ENCODE peak calls at places on chromosomes 7 and 10, in four cellular contexts. I, T, B and S are unnamed samples.
A peak's percentile ranks its signal among the peaks of the same experiment; 100 is the strongest.

GRCh38 chr10:112915590-112916572 is 34.2 kb upstream of the TCF7L2 start:
- DNase-seq in I (no peak), T (no peak), B (peak; percentile 69), S (no peak)

GRCh38 chr10:86480571-86480970 is 41.0 kb downstream of the WAPL start:
- DNase-seq in I (no peak), T (no peak), B (no peak), S (no peak)

GRCh38 chr10:97584798-97585438 is 729 bp downstream of the HOGA1 start:
- DNase-seq in I (peak; percentile 33), T (no peak), B (no peak), S (no peak)

GRCh38 chr10:46525177-46525823 is 31.2 kb downstream of the GPRIN2 start:
- DNase-seq in I (no peak), T (peak; percentile 4), B (peak; percentile 9), S (no peak)

GRCh38 chr7:80135306-80136104 is 874 bp downstream of the GNAI1 start:
- DNase-seq in I (no peak), T (no peak), B (no peak), S (peak; percentile 20)

GRCh38 chr10:110641256-110641655 is 2.9 kb upstream of the RBM20 start:
- DNase-seq in I (no peak), T (no peak), B (no peak), S (peak; percentile 86)

GRCh38 chr7:141744131-141744530 is 6.0 kb downstream of the SSBP1 start:
- DNase-seq in I (no peak), T (no peak), B (no peak), S (no peak)

GRCh38 chr7:27409311-27409710 is 166.7 kb downstream of the EVX1 start:
- DNase-seq in I (no peak), T (no peak), B (no peak), S (no peak)

GRCh38 chr10:12728569-12728968 is 272.9 kb downstream of the CCDC3 start:
- DNase-seq in I (no peak), T (no peak), B (no peak), S (no peak)

GRCh38 chr10:59346321-59346720 is 16.0 kb downstream of the FAM13C start:
- DNase-seq in I (no peak), T (no peak), B (no peak), S (no peak)

GRCh38 chr10:82150123-82150900 is 275.3 kb downstream of the NRG3 start:
- DNase-seq in I (no peak), T (no peak), B (peak; percentile 16), S (peak; percentile 89)

GRCh38 chr10:129626801-129627434 is 159.9 kb downstream of the MGMT start:
- DNase-seq in I (no peak), T (no peak), B (no peak), S (no peak)

GRCh38 chr10:29026065-29026797 is 262.6 kb upstream of the LYZL1 start:
- DNase-seq in I (no peak), T (no peak), B (no peak), S (no peak)
- TF ChIP-seq CTCF in I (no peak), T (no peak), B (no peak), S (no peak)

GRCh38 chr7:122310119-122311021 is 5.8 kb upstream of the FEZF1 start:
- DNase-seq in I (no peak), T (no peak), B (no peak), S (no peak)
- TF ChIP-seq CTCF in I (no peak), T (no peak), B (no peak), S (no peak)

GRCh38 chr7:98755138-98755898 is 114.5 kb downstream of the TMEM130 start:
- DNase-seq in I (no peak), T (no peak), B (no peak), S (peak; percentile 25)
- TF ChIP-seq CTCF in I (no peak), T (no peak), B (no peak), S (no peak)

GRCh38 chr7:49320083-49320482 is 395.7 kb downstream of the CDC14C start:
- DNase-seq in I (no peak), T (no peak), B (no peak), S (no peak)

GRCh38 chr7:49327155-49327554 is 402.8 kb downstream of the CDC14C start:
- DNase-seq in I (no peak), T (no peak), B (no peak), S (no peak)

GRCh38 chr7:49322476-49322875 is 398.1 kb downstream of the CDC14C start:
- DNase-seq in I (no peak), T (no peak), B (no peak), S (no peak)

GRCh38 chr7:49324707-49325106 is 400.4 kb downstream of the CDC14C start:
- DNase-seq in I (no peak), T (no peak), B (no peak), S (no peak)
- TF ChIP-seq CTCF in I (no peak), T (no peak), B (no peak), S (no peak)